ENCODE peak calls at places on chromosomes 13 and 19, in six cellular contexts. E, H, K, A, D and T are unnamed samples.

GRCh38 chr13:30466358-30466714 is 600 bp upstream of the HMGB1 start:
- DNase-seq in E (peak; percentile 13), H (no peak), K (no peak), A (no peak), D (no peak), T (no peak)

GRCh38 chr19:23916991-23917390 is 2.3 kb downstream of the ZNF726 start:
- DNase-seq in E (no peak), H (no peak), K (no peak), A (peak; percentile 1), D (no peak), T (no peak)

GRCh38 chr19:6793973-6794372 is 21.5 kb downstream of the VAV1 start:
- DNase-seq in E (no peak), H (no peak), K (no peak), A (no peak), D (no peak), T (no peak)

GRCh38 chr13:103222683-103223082 is 156.5 kb upstream of the SLC10A2 start:
- DNase-seq in E (no peak), H (no peak), K (no peak), A (no peak), D (no peak), T (no peak)

GRCh38 chr13:99308481-99309087 is 1.4 kb upstream of the GPR183 start:
- DNase-seq in E (no peak), H (no peak), K (no peak), A (peak; percentile 68), D (no peak), T (no peak)

GRCh38 chr19:16368385-16369305 is 44.0 kb downstream of the KLF2 start:
- DNase-seq in E (no peak), H (no peak), K (no peak), A (no peak), D (no peak), T (no peak)

GRCh38 chr13:102677122-102677521 is 17.7 kb downstream of the METTL21C start:
- DNase-seq in E (no peak), H (no peak), K (no peak), A (no peak), D (no peak), T (no peak)

GRCh38 chr19:4552546-4552819 is 7.0 kb downstream of the SEMA6B start:
- DNase-seq in E (no peak), H (no peak), K (no peak), A (no peak), D (no peak), T (no peak)

GRCh38 chr13:52128714-52129700 is at the start of gene NEK5:
- DNase-seq in E (peak; percentile 89), H (no peak), K (peak; percentile 51), A (peak; percentile 44), D (peak; percentile 4), T (peak; percentile 2)

GRCh38 chr13:36033035-36033434 is 98.1 kb downstream of the DCLK1 start:
- DNase-seq in E (no peak), H (no peak), K (no peak), A (no peak), D (no peak), T (no peak)

GRCh38 chr19:11460207-11460606 is 20.6 kb downstream of the ELAVL3 start:
- DNase-seq in E (no peak), H (no peak), K (no peak), A (no peak), D (no peak), T (no peak)

GRCh38 chr19:35609881-35610353 is 2.6 kb upstream of the HAUS5 start:
- DNase-seq in E (no peak), H (no peak), K (no peak), A (no peak), D (no peak), T (no peak)

GRCh38 chr19:43625918-43626579 is 6.6 kb upstream of the ZNF428 start:
- DNase-seq in E (peak; percentile 13), H (no peak), K (no peak), A (no peak), D (no peak), T (no peak)

GRCh38 chr19:48094843-48095203 is 15.8 kb downstream of the PLA2G4C start:
- DNase-seq in E (no peak), H (no peak), K (no peak), A (no peak), D (no peak), T (no peak)

GRCh38 chr13:106533940-106534843 is 1.3 kb downstream of the EFNB2 start:
- DNase-seq in E (peak; percentile 64), H (peak; percentile 60), K (peak; percentile 77), A (peak; percentile 69), D (no peak), T (no peak)

GRCh38 chr19:53792721-53793433 is 31.2 kb downstream of the NLRP12 start:
- DNase-seq in E (peak; percentile 87), H (peak; percentile 90), K (peak; percentile 85), A (peak; percentile 91), D (peak; percentile 74), T (peak; percentile 66)

GRCh38 chr13:49521216-49521615 is 25.5 kb downstream of the PHF11 start:
- DNase-seq in E (peak; percentile 40), H (no peak), K (no peak), A (no peak), D (no peak), T (no peak)

GRCh38 chr13:107846642-107847041 is 368.7 kb downstream of the LIG4 start:
- DNase-seq in E (no peak), H (no peak), K (no peak), A (no peak), D (no peak), T (no peak)

GRCh38 chr19:33225458-33225925 is at the start of gene SLC7A10:
- DNase-seq in E (no peak), H (no peak), K (no peak), A (no peak), D (no peak), T (no peak)

GRCh38 chr19:15191514-15191913 is 9.3 kb downstream of the NOTCH3 start:
- DNase-seq in E (no peak), H (no peak), K (no peak), A (no peak), D (no peak), T (no peak)

GRCh38 chr13:111846396-111847174 is 220.4 kb upstream of the SOX1 start:
- DNase-seq in E (no peak), H (no peak), K (no peak), A (no peak), D (no peak), T (no peak)

GRCh38 chr13:98959299-98959698 is 18.6 kb downstream of the DOCK9 start:
- DNase-seq in E (no peak), H (no peak), K (peak; percentile 53), A (no peak), D (no peak), T (no peak)

GRCh38 chr13:49240017-49240416 is 7.7 kb upstream of the CDADC1 start:
- DNase-seq in E (peak; percentile 2), H (no peak), K (peak; percentile 11), A (peak; percentile 51), D (peak; percentile 5), T (no peak)

GRCh38 chr13:77836423-77836822 is 82.2 kb downstream of the EDNRB start:
- DNase-seq in E (no peak), H (no peak), K (no peak), A (peak; percentile 31), D (no peak), T (no peak)

GRCh38 chr13:74187564-74187963 is 53.4 kb upstream of the KLF12 start:
- DNase-seq in E (no peak), H (no peak), K (no peak), A (no peak), D (no peak), T (no peak)

DNA sequence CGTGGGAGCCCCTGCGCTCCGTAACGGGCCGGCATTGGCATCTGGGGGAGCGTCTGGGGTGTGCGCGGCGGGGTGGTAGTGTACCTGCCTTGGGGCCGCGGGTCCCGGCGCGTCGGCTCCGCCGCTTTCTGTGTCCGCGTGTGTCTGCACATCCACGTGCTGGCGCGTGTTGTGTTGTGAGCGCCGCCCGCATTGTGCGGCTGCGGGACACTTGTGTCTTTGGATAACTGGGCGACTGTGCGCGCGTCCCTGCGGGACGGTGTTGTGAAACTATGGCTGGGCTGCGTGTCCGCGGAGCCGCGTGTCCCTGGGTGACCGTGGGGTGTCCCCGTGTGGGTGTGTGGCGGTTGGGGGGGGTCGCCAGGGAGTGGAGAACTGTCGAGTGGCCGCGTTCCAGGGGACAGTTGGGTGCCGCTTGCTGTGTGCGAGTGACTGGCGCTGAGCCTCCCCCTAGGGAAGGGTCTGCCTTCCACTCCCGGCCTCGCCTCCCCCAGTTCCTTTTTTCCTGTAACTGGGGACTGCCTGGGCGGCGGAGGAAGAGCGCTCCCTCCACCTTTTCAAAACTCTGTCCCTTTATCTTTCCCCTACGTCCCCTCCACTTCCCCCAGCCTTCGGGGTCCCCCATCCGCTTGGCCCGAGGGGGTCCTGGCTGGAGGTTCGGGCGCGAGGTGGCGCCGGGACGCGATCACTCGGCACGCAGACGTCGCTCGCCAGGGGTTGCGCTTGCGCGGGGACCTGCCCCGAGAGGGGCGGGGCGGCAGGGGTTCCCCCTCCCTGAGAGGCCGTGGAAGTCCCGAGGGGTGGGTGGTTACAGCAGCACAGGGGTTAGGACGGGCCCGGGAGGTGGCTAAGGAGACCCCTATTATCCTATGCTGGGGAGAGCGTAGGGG is 5.6 kb upstream of the NFIC start:
- DNase-seq in E (peak; percentile 56), H (no peak), K (peak; percentile 74), A (no peak), D (no peak), T (no peak)
- TF ChIP-seq CTCF in E (peak; percentile 2), H (no peak), K (no peak), A (no peak), D (no peak), T (peak; percentile 3)

GRCh38 chr19:55578761-55579747 is 1.6 kb downstream of the ZNF579 start:
- DNase-seq in E (no peak), H (no peak), K (no peak), A (no peak), D (no peak), T (no peak)
- H3K4me3 ChIP-seq in E (peak overlapping the region; percentile 72), H (peak overlapping the region; percentile 98), K (peak overlapping the region; percentile 95), A (peak overlapping the region; percentile 93), D (peak overlapping the region; percentile 92), T (peak overlapping the region; percentile 76)

GRCh38 chr13:60655268-60655667 is 258.2 kb downstream of the TDRD3 start:
- DNase-seq in E (no peak), H (no peak), K (no peak), A (no peak), D (no peak), T (no peak)

DNA sequence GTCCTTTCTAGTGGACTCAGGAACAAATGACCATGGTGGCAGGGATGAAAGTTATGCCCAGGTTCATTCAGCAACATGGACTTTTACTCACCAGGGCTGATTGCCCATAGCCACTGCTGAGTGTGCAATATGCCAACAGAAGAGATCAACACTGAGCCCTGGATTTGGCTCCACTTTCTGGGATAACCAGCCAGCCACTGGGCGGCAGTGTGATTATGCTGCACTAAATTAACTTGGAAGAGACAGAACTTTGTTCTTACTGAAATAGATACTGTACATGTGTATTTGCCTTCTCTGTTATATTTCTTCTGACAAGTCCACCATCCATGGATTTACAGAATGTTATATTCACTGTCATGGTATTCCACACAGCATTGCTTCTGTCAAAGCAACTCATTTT is 257.4 kb downstream of the TDRD3 start:
- DNase-seq in E (peak; percentile 62), H (no peak), K (peak; percentile 37), A (peak; percentile 39), D (peak; percentile 18), T (no peak)
- TF ChIP-seq CTCF in E (peak; percentile 56), H (peak; percentile 40), K (peak; percentile 62), A (peak; percentile 61), D (peak; percentile 85), T (no peak)

DNA sequence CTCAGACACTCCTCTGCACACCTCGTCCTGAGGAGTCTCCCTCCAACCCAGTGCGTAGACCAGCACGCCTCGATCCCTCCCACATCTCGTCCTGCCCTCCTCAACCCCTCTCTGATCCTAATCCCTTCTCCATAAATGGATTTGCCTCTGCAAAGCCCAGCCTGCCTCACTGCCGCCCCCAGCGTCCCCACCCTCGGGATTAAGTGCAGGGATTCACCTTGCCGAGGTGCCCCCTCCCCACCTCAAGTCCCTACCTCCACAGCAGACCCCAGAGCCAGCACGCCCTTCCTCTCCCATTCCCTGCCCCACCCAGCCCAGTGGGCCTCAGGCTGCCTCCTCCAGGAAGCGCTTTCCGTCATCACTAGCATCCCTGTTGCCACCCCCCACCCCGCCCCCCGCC is 4.1 kb downstream of the KLF16 start:
- DNase-seq in E (no peak), H (no peak), K (peak; percentile 87), A (no peak), D (no peak), T (no peak)
- H3K4me3 ChIP-seq in E (no peak overlapping the region), H (no peak overlapping the region), K (peak overlapping the region; percentile 20), A (no peak overlapping the region), D (no peak overlapping the region), T (peak overlapping the region; percentile 86)